ENCODE peak calls at places on chromosome 19, in five cellular contexts. O, S, J, N and T are unnamed samples.

GRCh38 chr19:11125994-11126685 is 29.4 kb downstream of the SPC24 start:
- DNase-seq in O (peak), J (peak), N (peak), S (peak), T (no peak)

GRCh38 chr19:12596927-12597548 is 13.6 kb downstream of the ZNF490 start:
- DNase-seq in N (no peak), S (no peak), J (no peak), O (no peak), T (no peak)

GRCh38 chr19:10797541-10798256 is 38.3 kb downstream of the TMED1 start:
- DNase-seq in N (no peak), J (no peak), O (no peak), S (no peak), T (no peak)

GRCh38 chr19:19185853-19186728 is 5.9 kb downstream of the BORCS8 start:
- DNase-seq in N (no peak), J (peak), S (no peak), O (peak), T (no peak)

GRCh38 chr19:48401277-48401676 is 7.8 kb downstream of the GRIN2D start:
- DNase-seq in J (no peak), S (no peak), N (no peak), O (no peak), T (no peak)

GRCh38 chr19:14494910-14495677 is 833 bp downstream of the GIPC1 start:
- DNase-seq in O (no peak), N (no peak), J (no peak), S (no peak), T (no peak)

GRCh38 chr19:5107432-5108122 is 138.7 kb downstream of the KDM4B start:
- DNase-seq in J (no peak), O (no peak), S (peak), N (peak), T (no peak)

GRCh38 chr19:37990362-37990761 is 83.4 kb downstream of the SIPA1L3 start:
- DNase-seq in J (no peak), N (no peak), O (no peak), S (peak), T (no peak)

GRCh38 chr19:55681131-55682087 is 6.4 kb downstream of the EPN1 start:
- DNase-seq in S (peak), J (peak), O (no peak), N (no peak), T (no peak)

GRCh38 chr19:7602240-7602934 is 6.7 kb downstream of the CAMSAP3 start:
- DNase-seq in J (no peak), O (peak), N (no peak), S (no peak), T (no peak)

GRCh38 chr19:56837492-56837891 is 3.0 kb downstream of the PEG3 start:
- DNase-seq in J (peak), S (peak), O (peak), N (peak), T (no peak)

GRCh38 chr19:5106361-5106760 is 137.4 kb downstream of the KDM4B start:
- DNase-seq in O (no peak), J (no peak), N (no peak), S (no peak), T (no peak)

GRCh38 chr19:35395762-35396199 is 24.9 kb downstream of the GPR42 start:
- DNase-seq in N (no peak), J (no peak), S (no peak), O (peak), T (no peak)

GRCh38 chr19:48813123-48813911 is 2.5 kb upstream of the BCAT2 start:
- DNase-seq in J (no peak), O (no peak), S (no peak), N (no peak), T (no peak)

GRCh38 chr19:13024958-13025653 is 29.8 kb downstream of the NFIX start:
- DNase-seq in N (no peak), S (no peak), J (no peak), O (no peak), T (no peak)

DNA sequence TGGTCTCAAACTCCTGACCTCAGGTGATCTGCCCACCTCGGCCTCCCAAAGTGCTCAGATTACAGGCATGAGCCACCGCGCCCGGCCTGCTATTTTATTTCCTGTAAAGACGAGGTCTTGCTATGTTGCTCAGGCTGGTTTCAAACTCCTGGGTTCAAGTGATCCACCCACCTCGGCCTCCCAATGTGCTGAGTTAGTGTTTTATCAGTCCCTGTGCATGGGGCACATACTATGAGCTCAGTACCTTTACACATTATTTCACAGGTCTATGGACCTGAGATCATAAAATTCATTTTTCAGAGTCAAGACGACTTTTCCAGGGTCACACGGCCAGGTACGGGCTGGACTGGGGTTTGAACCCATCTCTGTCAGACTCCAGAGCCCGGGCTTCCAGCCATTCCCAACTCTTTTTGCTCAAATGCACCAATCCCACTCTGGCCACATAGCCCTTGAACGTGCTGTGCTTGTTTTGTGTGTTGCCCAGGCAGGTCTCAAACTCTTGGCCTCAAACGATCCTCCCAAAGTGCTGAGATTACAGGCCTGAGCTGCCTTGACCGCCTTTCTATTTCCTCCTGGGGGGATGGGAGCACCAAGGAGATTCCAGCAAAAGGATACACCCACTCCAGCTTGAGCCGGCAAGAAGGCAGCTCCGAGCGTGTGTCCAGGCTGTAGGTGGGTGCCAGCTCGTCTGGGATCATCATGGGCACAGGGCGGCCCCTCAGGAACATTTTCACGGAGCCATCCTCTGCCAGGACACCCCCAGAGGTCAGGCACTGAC is 1.1 kb downstream of the EML2 start:
- DNase-seq in S (no peak), J (peak), O (peak), N (peak), T (no peak)
- H3K4me3 ChIP-seq in S (peak), J (peak), O (peak), N (peak), T (peak)

GRCh38 chr19:44993526-44993925 is 7.7 kb upstream of the RELB start:
- DNase-seq in N (no peak), O (no peak), J (no peak), S (no peak), T (no peak)
- H3K4me3 ChIP-seq in N (no peak), O (no peak), J (no peak), S (no peak), T (no peak)

GRCh38 chr19:2488405-2488941 is 12.5 kb downstream of the GADD45B start:
- DNase-seq in S (no peak), J (no peak), N (no peak), O (no peak), T (no peak)

GRCh38 chr19:2490659-2491058 is 14.7 kb downstream of the GADD45B start:
- DNase-seq in N (no peak), O (no peak), J (no peak), S (no peak), T (no peak)

GRCh38 chr19:2487780-2488330 is 11.9 kb downstream of the GADD45B start:
- DNase-seq in O (no peak), N (no peak), J (no peak), S (no peak), T (no peak)

GRCh38 chr19:2487090-2487489 is 11.2 kb downstream of the GADD45B start:
- DNase-seq in S (no peak), O (no peak), N (no peak), J (no peak), T (no peak)

GRCh38 chr19:2488942-2489731 is 13.2 kb downstream of the GADD45B start:
- DNase-seq in O (peak), S (peak), J (no peak), N (no peak), T (no peak)
- H3K4me3 ChIP-seq in O (peak), S (peak), J (no peak), N (peak), T (peak)

GRCh38 chr19:4042731-4043082 is 24.0 kb downstream of the ZBTB7A start:
- DNase-seq in N (no peak), O (peak), S (no peak), J (no peak), T (no peak)

GRCh38 chr19:4043966-4044365 is 22.7 kb downstream of the ZBTB7A start:
- DNase-seq in J (no peak), S (no peak), O (no peak), N (no peak), T (no peak)

GRCh38 chr19:4043410-4043809 is 23.3 kb downstream of the ZBTB7A start:
- DNase-seq in O (no peak), S (no peak), N (no peak), J (no peak), T (no peak)

GRCh38 chr19:4044927-4045557 is 21.7 kb downstream of the ZBTB7A start:
- DNase-seq in S (no peak), O (no peak), J (no peak), N (no peak), T (no peak)

DNA sequence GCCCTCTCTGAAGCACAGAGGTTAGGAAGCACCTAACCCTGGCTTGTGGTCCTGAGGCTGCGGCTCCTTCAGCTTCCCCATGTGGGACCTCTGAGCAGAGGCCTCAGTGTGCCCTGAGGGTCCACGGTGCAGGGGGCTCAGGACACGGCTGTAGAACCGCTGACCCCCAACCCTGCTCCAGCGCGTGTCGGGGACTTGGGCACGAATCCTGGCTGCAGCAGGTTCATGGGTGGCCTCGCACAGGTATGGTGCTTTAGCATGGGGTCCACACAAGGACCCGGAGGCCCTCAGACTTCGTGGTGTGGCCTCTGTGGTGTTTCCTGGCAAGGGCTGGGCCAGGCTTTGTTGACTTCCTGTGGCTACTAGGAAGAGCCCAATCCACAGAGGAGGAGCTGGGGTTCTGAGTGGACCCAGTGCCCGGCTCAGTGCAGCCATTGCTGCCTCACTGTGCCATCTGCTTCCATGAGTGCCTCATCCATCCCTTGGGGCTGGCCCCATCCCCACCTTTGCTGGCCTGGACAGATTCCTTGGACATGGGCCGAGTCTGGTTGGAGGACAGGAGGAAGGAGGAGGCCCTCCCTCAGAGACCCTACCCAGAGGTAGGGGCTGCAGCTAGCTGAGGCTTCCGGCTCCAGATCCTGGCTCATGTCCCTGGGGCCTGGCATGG is 24.5 kb downstream of the ZBTB7A start:
- DNase-seq in O (no peak), N (no peak), S (no peak), J (no peak), T (no peak)
- H3K4me3 ChIP-seq in O (no peak), N (no peak), S (no peak), J (no peak), T (no peak)